ENCODE peak calls at places on chromosomes 16 and 17, in six cellular contexts. One of them, this sample, is unnamed.

GRCh38 chr17:54900457-54901229 is at the start of gene TOM1L1:
- DNase-seq in IMR-90: peak; percentile 46
- DNase-seq in psoas muscle: peak; percentile 60
- DNase-seq in mesenchymal stem cell: peak; percentile 79
- DNase-seq in A549: peak; percentile 89
- DNase-seq in A673: peak; percentile 91
- DNase-seq in this sample: no peak

GRCh38 chr16:20430948-20431347 is 20.4 kb upstream of the ACSM2A start:
- DNase-seq in A673: no peak
- DNase-seq in A549: no peak
- DNase-seq in psoas muscle: no peak
- DNase-seq in mesenchymal stem cell: no peak
- DNase-seq in IMR-90: no peak
- DNase-seq in this sample: no peak

GRCh38 chr17:31740611-31741082 is 118.4 kb downstream of the COPRS start:
- DNase-seq in IMR-90: peak; percentile 91
- DNase-seq in A673: no peak
- DNase-seq in A549: no peak
- DNase-seq in mesenchymal stem cell: peak; percentile 71
- DNase-seq in psoas muscle: no peak
- DNase-seq in this sample: no peak

GRCh38 chr16:10090816-10091215 is 91.4 kb downstream of the GRIN2A start:
- DNase-seq in A549: no peak
- DNase-seq in IMR-90: no peak
- DNase-seq in A673: no peak
- DNase-seq in psoas muscle: no peak
- DNase-seq in mesenchymal stem cell: no peak
- DNase-seq in this sample: no peak

GRCh38 chr17:80647746-80648145 is 103.1 kb downstream of the RPTOR start:
- DNase-seq in IMR-90: peak; percentile 97
- DNase-seq in psoas muscle: no peak
- DNase-seq in mesenchymal stem cell: peak; percentile 93
- DNase-seq in A549: no peak
- DNase-seq in A673: no peak
- DNase-seq in this sample: peak; percentile 54

GRCh38 chr16:66382966-66383299 is 16.4 kb downstream of the CDH5 start:
- DNase-seq in IMR-90: peak; percentile 93
- DNase-seq in psoas muscle: no peak
- DNase-seq in A549: peak; percentile 58
- DNase-seq in A673: peak; percentile 40
- DNase-seq in mesenchymal stem cell: peak; percentile 80
- DNase-seq in this sample: no peak

GRCh38 chr17:78379134-78379497 is 667 bp downstream of the PGS1 start:
- DNase-seq in mesenchymal stem cell: peak; percentile 98
- DNase-seq in psoas muscle: no peak
- DNase-seq in A673: no peak
- DNase-seq in A549: no peak
- DNase-seq in IMR-90: peak; percentile 95
- DNase-seq in this sample: no peak

GRCh38 chr17:73663614-73664013 is 19.4 kb upstream of the SDK2 start:
- DNase-seq in mesenchymal stem cell: no peak
- DNase-seq in IMR-90: no peak
- DNase-seq in psoas muscle: no peak
- DNase-seq in A673: no peak
- DNase-seq in A549: no peak
- DNase-seq in this sample: no peak

GRCh38 chr17:19247423-19247822 is 10.3 kb downstream of the EPN2 start:
- DNase-seq in psoas muscle: no peak
- DNase-seq in A673: no peak
- DNase-seq in IMR-90: no peak
- DNase-seq in mesenchymal stem cell: no peak
- DNase-seq in A549: no peak
- DNase-seq in this sample: no peak

GRCh38 chr16:67170948-67171649 is 761 bp downstream of the NOL3 start:
- DNase-seq in psoas muscle: no peak
- DNase-seq in A549: peak; percentile 41
- DNase-seq in A673: peak; percentile 25
- DNase-seq in mesenchymal stem cell: peak; percentile 70
- DNase-seq in IMR-90: peak; percentile 41
- DNase-seq in this sample: no peak

GRCh38 chr17:61149106-61149505 is 250.5 kb upstream of the TBX2 start:
- DNase-seq in IMR-90: no peak
- DNase-seq in psoas muscle: no peak
- DNase-seq in A549: no peak
- DNase-seq in mesenchymal stem cell: no peak
- DNase-seq in A673: no peak
- DNase-seq in this sample: no peak

GRCh38 chr17:17315142-17315821 is 12.1 kb downstream of the NT5M start:
- DNase-seq in A673: no peak
- DNase-seq in A549: no peak
- DNase-seq in IMR-90: no peak
- DNase-seq in psoas muscle: no peak
- DNase-seq in mesenchymal stem cell: no peak
- DNase-seq in this sample: no peak

GRCh38 chr16:58455750-58456149 is 44.2 kb upstream of the NDRG4 start:
- DNase-seq in IMR-90: no peak
- DNase-seq in A673: no peak
- DNase-seq in mesenchymal stem cell: no peak
- DNase-seq in psoas muscle: no peak
- DNase-seq in A549: no peak
- DNase-seq in this sample: no peak

GRCh38 chr16:81416749-81417148 is 27.9 kb upstream of the CMIP start:
- DNase-seq in mesenchymal stem cell: no peak
- DNase-seq in psoas muscle: no peak
- DNase-seq in IMR-90: no peak
- DNase-seq in A549: no peak
- DNase-seq in A673: no peak
- DNase-seq in this sample: no peak

GRCh38 chr16:21156767-21157467 is 1.6 kb upstream of the LDAF1 start:
- DNase-seq in IMR-90: peak; percentile 83
- DNase-seq in mesenchymal stem cell: peak; percentile 83
- DNase-seq in A673: peak; percentile 76
- DNase-seq in psoas muscle: no peak
- DNase-seq in A549: peak; percentile 69
- DNase-seq in this sample: no peak

GRCh38 chr17:48631693-48632578 is 5.8 kb upstream of the HOXB9 start:
- DNase-seq in IMR-90: no peak
- DNase-seq in mesenchymal stem cell: no peak
- DNase-seq in psoas muscle: no peak
- DNase-seq in A673: no peak
- DNase-seq in A549: no peak
- DNase-seq in this sample: no peak

GRCh38 chr17:17443173-17443572 is 33.6 kb upstream of the MED9 start:
- DNase-seq in A673: no peak
- DNase-seq in psoas muscle: no peak
- DNase-seq in A549: no peak
- DNase-seq in mesenchymal stem cell: peak; percentile 27
- DNase-seq in IMR-90: peak; percentile 43
- DNase-seq in this sample: no peak

GRCh38 chr17:47731396-47731795 is 1.6 kb upstream of the TBX21 start:
- DNase-seq in A549: no peak
- DNase-seq in A673: no peak
- DNase-seq in IMR-90: no peak
- DNase-seq in mesenchymal stem cell: no peak
- DNase-seq in psoas muscle: no peak
- DNase-seq in this sample: no peak

GRCh38 chr17:73419051-73419450 is 107.2 kb upstream of the CDC42EP4 start:
- DNase-seq in A673: no peak
- DNase-seq in IMR-90: no peak
- DNase-seq in A549: no peak
- DNase-seq in mesenchymal stem cell: no peak
- DNase-seq in psoas muscle: no peak
- DNase-seq in this sample: no peak

GRCh38 chr17:83042522-83043158 is 36.8 kb upstream of the METRNL start:
- DNase-seq in A673: no peak
- DNase-seq in A549: no peak
- DNase-seq in psoas muscle: no peak
- DNase-seq in mesenchymal stem cell: no peak
- DNase-seq in IMR-90: no peak
- DNase-seq in this sample: no peak

GRCh38 chr17:3471599-3471998 is at the start of gene SPATA22:
- DNase-seq in psoas muscle: no peak
- DNase-seq in A673: no peak
- DNase-seq in A549: no peak
- DNase-seq in mesenchymal stem cell: no peak
- DNase-seq in IMR-90: no peak
- DNase-seq in this sample: no peak

GRCh38 chr16:72311426-72311825 is 139.5 kb upstream of the PMFBP1 start:
- DNase-seq in A673: no peak
- DNase-seq in mesenchymal stem cell: peak; percentile 22
- DNase-seq in A549: no peak
- DNase-seq in psoas muscle: no peak
- DNase-seq in IMR-90: peak; percentile 13
- DNase-seq in this sample: no peak

GRCh38 chr16:72308396-72308795 is 136.4 kb upstream of the PMFBP1 start:
- DNase-seq in IMR-90: no peak
- DNase-seq in A673: no peak
- DNase-seq in psoas muscle: no peak
- DNase-seq in mesenchymal stem cell: no peak
- DNase-seq in A549: no peak
- DNase-seq in this sample: no peak

GRCh38 chr16:72313903-72314302 is 141.9 kb upstream of the PMFBP1 start:
- DNase-seq in psoas muscle: no peak
- DNase-seq in IMR-90: no peak
- DNase-seq in A549: no peak
- DNase-seq in A673: no peak
- DNase-seq in mesenchymal stem cell: peak; percentile 15
- DNase-seq in this sample: no peak

GRCh38 chr16:72309001-72309400 is 137.0 kb upstream of the PMFBP1 start:
- DNase-seq in IMR-90: no peak
- DNase-seq in mesenchymal stem cell: no peak
- DNase-seq in psoas muscle: no peak
- DNase-seq in A549: no peak
- DNase-seq in A673: no peak
- DNase-seq in this sample: no peak

GRCh38 chr16:72312862-72313261 is 140.9 kb upstream of the PMFBP1 start:
- DNase-seq in A549: no peak
- DNase-seq in A673: no peak
- DNase-seq in IMR-90: peak; percentile 25
- DNase-seq in psoas muscle: no peak
- DNase-seq in mesenchymal stem cell: no peak
- DNase-seq in this sample: no peak
- H3K9me3 ChIP-seq in A549: peaks cover 3% of the 10 kb centered on the region
- H3K9me3 ChIP-seq in A673: no peaks in the 10 kb centered on the region
- H3K9me3 ChIP-seq in IMR-90: peaks cover 2% of the 10 kb centered on the region
- H3K9me3 ChIP-seq in psoas muscle: peaks cover 7% of the 10 kb centered on the region
- H3K9me3 ChIP-seq in mesenchymal stem cell: peaks cover 16% of the 10 kb centered on the region
- H3K9me3 ChIP-seq in this sample: no peaks in the 10 kb centered on the region

GRCh38 chr17:70298929-70299529 is 129.7 kb downstream of the KCNJ2 start:
- DNase-seq in IMR-90: no peak
- DNase-seq in A673: no peak
- DNase-seq in A549: no peak
- DNase-seq in mesenchymal stem cell: no peak
- DNase-seq in psoas muscle: no peak
- DNase-seq in this sample: no peak
- H3K9me3 ChIP-seq in IMR-90: no peaks in the 10 kb centered on the region
- H3K9me3 ChIP-seq in A673: no peaks in the 10 kb centered on the region
- H3K9me3 ChIP-seq in A549: peaks cover 4% of the 10 kb centered on the region
- H3K9me3 ChIP-seq in mesenchymal stem cell: no peaks in the 10 kb centered on the region
- H3K9me3 ChIP-seq in psoas muscle: peaks cover 3% of the 10 kb centered on the region
- H3K9me3 ChIP-seq in this sample: no peaks in the 10 kb centered on the region

DNA sequence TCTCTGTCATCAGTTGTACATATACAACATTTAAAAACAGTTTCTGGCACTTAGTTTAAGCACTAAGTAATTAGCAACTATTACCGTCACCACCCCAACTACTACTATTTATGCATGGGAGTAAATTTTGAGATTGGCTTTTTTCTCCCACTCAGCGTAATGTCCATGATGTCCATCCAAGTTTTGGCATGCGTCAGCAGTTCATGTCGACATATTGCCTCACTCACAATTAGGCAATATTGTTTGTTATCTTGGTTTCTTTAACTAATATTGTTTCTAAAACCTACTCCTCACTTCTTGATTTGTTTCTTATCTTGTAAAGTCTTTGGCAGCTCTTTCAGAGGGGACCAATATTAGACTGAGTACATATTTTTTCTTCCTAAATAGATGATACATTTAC is 131.3 kb downstream of the KCNJ18 start:
- DNase-seq in IMR-90: no peak
- DNase-seq in A549: no peak
- DNase-seq in psoas muscle: no peak
- DNase-seq in mesenchymal stem cell: no peak
- DNase-seq in A673: no peak
- DNase-seq in this sample: no peak
- H3K9me3 ChIP-seq in IMR-90: peaks cover 11% of the 10 kb centered on the region
- H3K9me3 ChIP-seq in A549: no peaks in the 10 kb centered on the region
- H3K9me3 ChIP-seq in psoas muscle: no peaks in the 10 kb centered on the region
- H3K9me3 ChIP-seq in mesenchymal stem cell: no peaks in the 10 kb centered on the region
- H3K9me3 ChIP-seq in A673: peaks cover 56% of the 10 kb centered on the region
- H3K9me3 ChIP-seq in this sample: no peaks in the 10 kb centered on the region

GRCh38 chr17:69884361-69884760 is 190.7 kb upstream of the KCNJ16 start:
- DNase-seq in A549: no peak
- DNase-seq in psoas muscle: no peak
- DNase-seq in A673: no peak
- DNase-seq in IMR-90: no peak
- DNase-seq in mesenchymal stem cell: no peak
- DNase-seq in this sample: no peak
- H3K9me3 ChIP-seq in A549: no peaks in the 10 kb centered on the region
- H3K9me3 ChIP-seq in psoas muscle: no peaks in the 10 kb centered on the region
- H3K9me3 ChIP-seq in A673: peaks cover 3% of the 10 kb centered on the region
- H3K9me3 ChIP-seq in IMR-90: no peaks in the 10 kb centered on the region
- H3K9me3 ChIP-seq in mesenchymal stem cell: no peaks in the 10 kb centered on the region
- H3K9me3 ChIP-seq in this sample: no peaks in the 10 kb centered on the region

DNA sequence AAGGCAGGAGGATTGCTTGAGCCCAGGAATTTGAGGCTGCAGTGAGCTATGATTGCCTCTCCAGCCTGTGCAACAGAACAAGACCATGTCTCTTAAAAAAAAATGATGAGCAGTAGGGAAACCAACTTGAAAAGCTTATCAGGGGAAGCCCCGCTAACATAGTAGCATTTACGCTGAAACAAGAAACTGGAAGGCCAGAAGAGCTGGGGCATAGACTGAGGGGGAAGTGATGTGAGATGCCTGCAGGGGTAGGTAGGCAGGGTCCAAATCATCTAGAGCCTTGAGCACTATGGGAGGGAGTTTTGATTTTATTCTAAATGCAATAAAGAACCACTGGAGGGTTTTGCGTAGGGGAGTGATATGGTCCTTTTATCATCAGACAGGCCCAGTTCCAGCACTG is 139.3 kb downstream of the CYB561 start:
- DNase-seq in A673: no peak
- DNase-seq in psoas muscle: no peak
- DNase-seq in mesenchymal stem cell: no peak
- DNase-seq in A549: no peak
- DNase-seq in IMR-90: no peak
- DNase-seq in this sample: no peak
- H3K9me3 ChIP-seq in A673: no peaks in the 10 kb centered on the region
- H3K9me3 ChIP-seq in psoas muscle: no peaks in the 10 kb centered on the region
- H3K9me3 ChIP-seq in mesenchymal stem cell: peaks cover 4% of the 10 kb centered on the region
- H3K9me3 ChIP-seq in A549: peaks cover 4% of the 10 kb centered on the region
- H3K9me3 ChIP-seq in IMR-90: no peaks in the 10 kb centered on the region
- H3K9me3 ChIP-seq in this sample: no peaks in the 10 kb centered on the region

DNA sequence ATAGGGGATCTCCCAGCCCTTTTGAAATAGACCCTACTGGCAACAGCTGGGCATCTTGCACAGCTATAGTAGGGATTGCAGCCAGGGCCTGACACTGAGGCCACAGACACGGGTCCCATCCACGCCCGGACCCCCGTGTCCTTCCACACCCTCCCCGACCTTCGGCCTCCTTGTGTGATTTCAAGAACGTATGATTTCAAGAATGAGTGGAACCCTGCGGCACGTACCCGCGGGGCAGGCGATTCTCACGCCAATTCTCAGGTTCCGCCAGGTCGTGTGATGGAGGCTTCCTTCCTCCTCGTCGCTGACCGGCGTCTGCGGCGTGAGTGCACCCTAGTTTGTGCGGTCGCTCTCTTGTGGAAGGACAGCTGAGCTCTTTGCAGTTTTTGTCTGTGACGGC is 56.3 kb upstream of the GNG13 start:
- DNase-seq in IMR-90: no peak
- DNase-seq in A549: no peak
- DNase-seq in mesenchymal stem cell: no peak
- DNase-seq in A673: no peak
- DNase-seq in psoas muscle: no peak
- DNase-seq in this sample: no peak
- H3K9me3 ChIP-seq in IMR-90: peaks cover 10% of the 10 kb centered on the region
- H3K9me3 ChIP-seq in A549: peaks cover 21% of the 10 kb centered on the region
- H3K9me3 ChIP-seq in mesenchymal stem cell: no peaks in the 10 kb centered on the region
- H3K9me3 ChIP-seq in A673: no peaks in the 10 kb centered on the region
- H3K9me3 ChIP-seq in psoas muscle: no peaks in the 10 kb centered on the region
- H3K9me3 ChIP-seq in this sample: peaks cover 2% of the 10 kb centered on the region

This sample was measured in CD4-positive, CD25-positive, alpha-beta regulatory T cell.